ENCODE peak calls at places on chromosomes 2 and 18, in six cellular contexts. V, K, F, C, Q and I are unnamed samples.

GRCh38 chr18:54094474-54094873 is 130.0 kb downstream of the MBD2 start:
- DNase-seq in V (no peak), Q (no peak), K (no peak), F (no peak), C (no peak), I (no peak)

GRCh38 chr2:16287281-16287680 is 346.9 kb downstream of the MYCN start:
- DNase-seq in Q (no peak), K (no peak), V (no peak), C (no peak), F (no peak), I (no peak)

GRCh38 chr2:241135737-241136136 is 13.5 kb downstream of the PASK start:
- DNase-seq in K (no peak), Q (no peak), C (no peak), F (no peak), V (no peak), I (no peak)

GRCh38 chr2:222714361-222715256 is 43.2 kb downstream of the MOGAT1 start:
- DNase-seq in C (no peak), V (no peak), F (no peak), Q (peak), K (peak), I (peak)

GRCh38 chr2:33104726-33105125 is 158.0 kb downstream of the LTBP1 start:
- DNase-seq in V (no peak), K (no peak), Q (no peak), C (no peak), F (no peak), I (no peak)

GRCh38 chr18:676747-677544 is 19.5 kb downstream of the TYMS start:
- DNase-seq in C (no peak), F (no peak), K (no peak), V (no peak), Q (no peak), I (no peak)

GRCh38 chr18:62571648-62572047 is 48.8 kb downstream of the ZCCHC2 start:
- DNase-seq in C (no peak), Q (no peak), V (no peak), F (no peak), K (no peak), I (no peak)

GRCh38 chr2:240291337-240291751 is 144.1 kb upstream of the GPC1 start:
- DNase-seq in C (no peak), V (peak), Q (no peak), F (no peak), K (no peak), I (no peak)

GRCh38 chr2:217944923-217945322 is 57.9 kb downstream of the TNS1 start:
- DNase-seq in K (peak), C (no peak), Q (no peak), F (no peak), V (no peak), I (no peak)

GRCh38 chr2:225052703-225053102 is 10.4 kb upstream of the DOCK10 start:
- DNase-seq in V (no peak), Q (no peak), C (no peak), K (no peak), F (no peak), I (no peak)